ENCODE peak calls at places on chromosomes 16 and 17, in ten cellular contexts. Y, M, J, O, V, Z, S, T, P and C are unnamed samples.

GRCh38 chr16:54201200-54201599 is 85.4 kb downstream of the IRX3 start:
- DNase-seq in P (no peak), O (no peak), T (no peak), V (no peak), J (no peak), Z (no peak), Y (no peak), M (no peak), S (no peak), C (no peak)

GRCh38 chr16:23901178-23902131 is 65.7 kb downstream of the PRKCB start:
- DNase-seq in J (no peak), S (peak), P (no peak), Z (no peak), M (no peak), Y (no peak), V (no peak), T (no peak), O (no peak), C (no peak)

GRCh38 chr17:7855643-7856080 is 796 bp downstream of the TMEM88 start:
- DNase-seq in M (no peak), T (no peak), Z (no peak), V (no peak), P (no peak), S (no peak), Y (peak), O (no peak), J (no peak), C (no peak)

GRCh38 chr17:57956311-57957119 is 1.3 kb upstream of the CUEDC1 start:
- DNase-seq in Z (no peak), O (no peak), S (no peak), T (no peak), Y (no peak), V (no peak), P (no peak), M (peak), J (no peak), C (peak)

GRCh38 chr17:73430848-73431247 is 119.0 kb upstream of the CDC42EP4 start:
- DNase-seq in P (no peak), S (no peak), V (no peak), O (no peak), Z (peak), J (no peak), T (no peak), Y (peak), M (no peak), C (no peak)

GRCh38 chr17:41907633-41908539 is 10.9 kb downstream of the ACLY start:
- DNase-seq in Y (no peak), T (peak), P (peak), O (no peak), M (no peak), J (no peak), S (no peak), Z (no peak), V (no peak), C (no peak)

GRCh38 chr17:62180772-62181171 is 115.7 kb upstream of the MED13 start:
- DNase-seq in O (no peak), P (no peak), T (no peak), M (no peak), V (no peak), Y (no peak), Z (no peak), S (no peak), J (no peak), C (no peak)

GRCh38 chr16:84569382-84569987 is 48.4 kb downstream of the COTL1 start:
- DNase-seq in J (no peak), Z (no peak), O (no peak), M (no peak), S (no peak), Y (no peak), P (no peak), T (peak), V (no peak), C (no peak)

GRCh38 chr17:29930399-29931010 is 477 bp upstream of the SSH2 start:
- DNase-seq in P (no peak), V (no peak), S (peak), J (no peak), T (no peak), M (no peak), Z (peak), Y (peak), O (no peak), C (no peak)

GRCh38 chr16:14300631-14301149 is 229.6 kb downstream of the MRTFB start:
- DNase-seq in V (peak), Z (peak), Y (peak), S (peak), O (no peak), J (peak), T (peak), P (peak), M (no peak), C (no peak)

GRCh38 chr16:31215287-31216115 is 1.4 kb downstream of the PYDC1 start:
- DNase-seq in O (no peak), V (no peak), Y (peak), M (no peak), T (peak), J (peak), Z (no peak), P (peak), S (peak), C (no peak)

GRCh38 chr17:61338000-61338864 is 61.4 kb upstream of the TBX2 start:
- DNase-seq in Z (no peak), V (no peak), O (no peak), P (peak), J (no peak), M (no peak), Y (no peak), S (no peak), T (no peak), C (no peak)

GRCh38 chr17:44087319-44087718 is 16.8 kb downstream of the G6PC3 start:
- DNase-seq in S (no peak), T (no peak), J (no peak), M (no peak), P (no peak), Y (no peak), O (no peak), Z (no peak), V (no peak), C (no peak)

GRCh38 chr16:68719993-68720489 is 17.1 kb upstream of the CDH1 start:
- DNase-seq in P (no peak), M (no peak), V (no peak), Y (no peak), J (no peak), S (no peak), T (no peak), O (no peak), Z (no peak), C (no peak)

GRCh38 chr17:48625502-48626201 is 506 bp downstream of the HOXB9 start:
- DNase-seq in S (no peak), O (peak), P (no peak), V (no peak), J (no peak), Z (no peak), Y (peak), M (no peak), T (peak), C (no peak)

GRCh38 chr17:17848311-17848710 is 11.5 kb upstream of the SREBF1 start:
- DNase-seq in T (no peak), V (no peak), Y (no peak), M (no peak), Z (no peak), O (no peak), J (no peak), P (no peak), S (no peak), C (no peak)

GRCh38 chr17:75652934-75653549 is 13.9 kb downstream of the RECQL5 start:
- DNase-seq in S (peak), P (peak), V (no peak), Y (peak), T (peak), Z (no peak), J (no peak), O (no peak), M (no peak), C (no peak)

GRCh38 chr16:81645303-81645702 is 133.8 kb upstream of the PLCG2 start:
- DNase-seq in O (no peak), T (no peak), Z (peak), J (peak), V (no peak), S (no peak), M (no peak), Y (peak), P (peak), C (no peak)